ENCODE peak calls at places on chromosomes 4 and X, in nine cellular contexts. D is cardiac septum; H is NCI-H1092 treated with DMSO at 0.1 percent for 48 hours; X is COR-L47; K is stimulated activated naive CD4-positive, alpha-beta T cell; C is HTR-8/SVneo; O is nephron progenitor cell; T is stimulated activated CD8-positive, alpha-beta memory T cell treated with anti-CD3 and anti-CD28 coated beads, Interleukin-4, amount 100 ng/mL, for 4 hours; W is T1000. Y is an unnamed sample.

GRCh38 chr4:127936974-127937373 is 28.0 kb downstream of the MFSD8 start:
- DNase-seq in T (no peak), D (no peak), H (no peak), W (no peak), X (no peak), C (peak; percentile 29), K (no peak), O (no peak), Y (no peak)

GRCh38 chr4:174156239-174156826 is 127.1 kb downstream of the FBXO8 start:
- DNase-seq in X (peak; percentile 49), W (no peak), C (peak; percentile 10), O (no peak), H (peak; percentile 46), K (peak; percentile 1), T (no peak), D (no peak), Y (peak; percentile 4)

GRCh38 chrX:9942086-9942485 is 25.1 kb upstream of the CLDN34 start:
- DNase-seq in C (no peak), T (peak; percentile 9), D (no peak), X (no peak), K (no peak), W (no peak), O (no peak), H (no peak), Y (peak; percentile 2)

GRCh38 chr4:6396696-6397236 is 75.6 kb downstream of the PPP2R2C start:
- DNase-seq in C (no peak), X (no peak), H (no peak), T (no peak), W (no peak), K (no peak), O (no peak), D (no peak), Y (no peak)

GRCh38 chr4:15656038-15656470 is 897 bp upstream of the FBXL5 start:
- DNase-seq in K (no peak), O (no peak), C (no peak), H (peak; percentile 63), X (no peak), W (no peak), T (no peak), D (no peak), Y (no peak)

GRCh38 chrX:111039606-111040005 is 56.4 kb upstream of the PAK3 start:
- DNase-seq in X (no peak), T (no peak), C (no peak), K (no peak), H (no peak), O (no peak), D (no peak), W (no peak), Y (no peak)

GRCh38 chr4:114281561-114281960 is 302.1 kb upstream of the ARSJ start:
- DNase-seq in W (no peak), O (no peak), X (no peak), H (no peak), D (no peak), T (no peak), K (no peak), C (no peak), Y (no peak)

GRCh38 chr4:182286035-182286434 is 42.8 kb downstream of the TENM3 start:
- DNase-seq in C (peak; percentile 26), K (no peak), W (no peak), T (no peak), D (no peak), O (no peak), H (no peak), X (no peak), Y (no peak)

GRCh38 chrX:39859991-39860861 is 237.5 kb downstream of the BCOR start:
- DNase-seq in X (no peak), W (peak; percentile 15), K (peak; percentile 1), O (no peak), C (no peak), D (no peak), T (peak; percentile 46), H (no peak), Y (no peak)

GRCh38 chrX:104419211-104419610 is 146.8 kb upstream of the IL1RAPL2 start:
- DNase-seq in H (no peak), K (no peak), X (no peak), T (no peak), C (no peak), D (no peak), O (no peak), W (no peak), Y (no peak)

Y was measured in memory B cell.